ENCODE peak calls at places on chromosome 6, in seven cellular contexts. J is AG09319; D is BJ; W is activated CD4-positive, alpha-beta memory T cell treated with anti-CD3 and anti-CD28 coated beads, Interleukin-2, amount 10 ng/mL, durations not matched to agents 7 days and 5 days; E is bronchial epithelial cell; Y is HT1080; Q is mucosa of gallbladder. B is an unnamed sample.

GRCh38 chr6:152642578-152643375 is 5.6 kb upstream of the SYNE1 start:
- DNase-seq in E (peak), W (peak), J (no peak), D (no peak), Y (peak), Q (peak), B (peak)

GRCh38 chr6:138278326-138278725 is 60.0 kb upstream of the PBOV1 start:
- DNase-seq in J (no peak), D (no peak), E (peak), Y (peak), Q (no peak), W (no peak), B (no peak)

GRCh38 chr6:82017316-82017715 is 230.2 kb downstream of the IBTK start:
- DNase-seq in E (peak), J (no peak), W (no peak), Q (no peak), D (no peak), Y (peak), B (no peak)

GRCh38 chr6:163554663-163555062 is 140.1 kb downstream of the QKI start:
- DNase-seq in Y (peak), W (peak), J (peak), Q (peak), E (peak), D (no peak), B (peak)

GRCh38 chr6:2218866-2219265 is 26.5 kb downstream of the GMDS start:
- DNase-seq in Y (no peak), J (no peak), Q (no peak), W (no peak), E (no peak), D (no peak), B (no peak)

GRCh38 chr6:165448210-165448609 is 138.8 kb upstream of the C6orf118 start:
- DNase-seq in J (no peak), E (no peak), Y (no peak), Q (no peak), D (no peak), W (no peak), B (no peak)

GRCh38 chr6:137550527-137550926 is 56.3 kb upstream of the OLIG3 start:
- DNase-seq in W (no peak), E (no peak), D (no peak), Q (no peak), Y (no peak), J (no peak), B (no peak)

GRCh38 chr6:106747139-106747538 is 117.8 kb downstream of the QRSL1 start:
- DNase-seq in Q (no peak), D (no peak), W (no peak), Y (no peak), J (no peak), E (peak), B (no peak)

GRCh38 chr6:131950767-131951575 is at the start of gene CCN2:
- DNase-seq in Y (peak), E (peak), Q (peak), W (no peak), J (peak), D (peak), B (no peak)

GRCh38 chr6:43428112-43428570 is 800 bp downstream of the ABCC10 start:
- DNase-seq in D (no peak), E (no peak), J (no peak), Q (no peak), Y (no peak), W (no peak), B (no peak)

GRCh38 chr6:129206761-129207330 is 323.9 kb downstream of the LAMA2 start:
- DNase-seq in D (no peak), E (no peak), Q (no peak), W (no peak), Y (no peak), J (no peak), B (no peak)

GRCh38 chr6:105794870-105795269 is 291.3 kb upstream of the PRDM1 start:
- DNase-seq in E (no peak), Q (no peak), J (no peak), W (no peak), D (no peak), Y (no peak), B (no peak)

GRCh38 chr6:125659887-125660286 is 89.5 kb upstream of the HEY2 start:
- DNase-seq in E (no peak), W (no peak), D (no peak), Y (no peak), J (no peak), Q (no peak), B (no peak)

GRCh38 chr6:107957165-107957908 is 671 bp downstream of the SEC63 start:
- DNase-seq in D (no peak), Y (peak), W (peak), E (peak), J (no peak), Q (peak), B (peak)

GRCh38 chr6:170152111-170152926 is 138.6 kb downstream of the DLL1 start:
- DNase-seq in E (peak), Q (peak), J (no peak), D (no peak), Y (no peak), W (no peak), B (no peak)

GRCh38 chr6:157333956-157334355 is 10.6 kb upstream of the TMEM242 start:
- DNase-seq in E (peak), Y (no peak), W (no peak), Q (no peak), D (no peak), J (no peak), B (no peak)

GRCh38 chr6:163589401-163589800 is 174.9 kb downstream of the QKI start:
- DNase-seq in Q (no peak), Y (no peak), J (no peak), W (no peak), E (no peak), D (no peak), B (no peak)

GRCh38 chr6:147170269-147170668 is 33.9 kb upstream of the STXBP5 start:
- DNase-seq in W (no peak), Q (no peak), E (peak), J (peak), Y (peak), D (peak), B (no peak)

GRCh38 chr6:121435444-121436069 is at the start of gene GJA1:
- DNase-seq in D (peak), J (peak), E (peak), Q (peak), W (no peak), Y (no peak), B (no peak)

B was measured in DND-41.